ENCODE peak calls at places on chromosome 9, in four cellular contexts. One of them, this sample, is unnamed.

GRCh38 chr9:120236596-120236995 is 343.4 kb downstream of the CDK5RAP2 start:
- DNase-seq in breast epithelium: no peak
- DNase-seq in spleen: no peak
- DNase-seq in effector memory CD4-positive, alpha-beta T cell: no peak
- DNase-seq in this sample: no peak

GRCh38 chr9:24479696-24480095 is 66.0 kb downstream of the IZUMO3 start:
- DNase-seq in breast epithelium: no peak
- DNase-seq in spleen: no peak
- DNase-seq in effector memory CD4-positive, alpha-beta T cell: no peak
- DNase-seq in this sample: no peak

GRCh38 chr9:92654481-92655301 is 15.2 kb downstream of the IPPK start:
- DNase-seq in breast epithelium: peak
- DNase-seq in spleen: peak
- DNase-seq in effector memory CD4-positive, alpha-beta T cell: no peak
- DNase-seq in this sample: no peak

GRCh38 chr9:96071245-96072124 is 196.0 kb downstream of the ERCC6L2 start:
- DNase-seq in breast epithelium: no peak
- DNase-seq in spleen: no peak
- DNase-seq in effector memory CD4-positive, alpha-beta T cell: no peak
- DNase-seq in this sample: no peak

GRCh38 chr9:36332006-36332405 is 68.1 kb downstream of the RNF38 start:
- DNase-seq in breast epithelium: no peak
- DNase-seq in spleen: no peak
- DNase-seq in effector memory CD4-positive, alpha-beta T cell: no peak
- DNase-seq in this sample: no peak

GRCh38 chr9:21027295-21027694 is 4.1 kb downstream of the HACD4 start:
- DNase-seq in breast epithelium: no peak
- DNase-seq in spleen: no peak
- DNase-seq in effector memory CD4-positive, alpha-beta T cell: no peak
- DNase-seq in this sample: no peak

GRCh38 chr9:112069318-112070169 is 105.6 kb downstream of the SUSD1 start:
- DNase-seq in breast epithelium: no peak
- DNase-seq in spleen: no peak
- DNase-seq in effector memory CD4-positive, alpha-beta T cell: no peak
- DNase-seq in this sample: no peak

GRCh38 chr9:122370869-122371467 is at the start of gene PTGS1:
- DNase-seq in breast epithelium: no peak
- DNase-seq in spleen: peak
- DNase-seq in effector memory CD4-positive, alpha-beta T cell: no peak
- DNase-seq in this sample: no peak

GRCh38 chr9:87336914-87337333 is 160.7 kb upstream of the DAPK1 start:
- DNase-seq in breast epithelium: no peak
- DNase-seq in spleen: no peak
- DNase-seq in effector memory CD4-positive, alpha-beta T cell: no peak
- DNase-seq in this sample: no peak

GRCh38 chr9:90307177-90307833 is 335.3 kb downstream of the DIRAS2 start:
- DNase-seq in breast epithelium: no peak
- DNase-seq in spleen: no peak
- DNase-seq in effector memory CD4-positive, alpha-beta T cell: no peak
- DNase-seq in this sample: no peak

GRCh38 chr9:68794898-68795297 is 89.9 kb downstream of the PIP5K1B start:
- DNase-seq in breast epithelium: no peak
- DNase-seq in spleen: no peak
- DNase-seq in effector memory CD4-positive, alpha-beta T cell: no peak
- DNase-seq in this sample: no peak

GRCh38 chr9:98462310-98462709 is 206.9 kb upstream of the TBC1D2 start:
- DNase-seq in breast epithelium: no peak
- DNase-seq in spleen: no peak
- DNase-seq in effector memory CD4-positive, alpha-beta T cell: no peak
- DNase-seq in this sample: no peak

GRCh38 chr9:6671416-6671815 is 25.9 kb upstream of the GLDC start:
- DNase-seq in breast epithelium: no peak
- DNase-seq in spleen: no peak
- DNase-seq in effector memory CD4-positive, alpha-beta T cell: no peak
- DNase-seq in this sample: no peak

GRCh38 chr9:124629600-124629999 is 122.4 kb upstream of the NR5A1 start:
- DNase-seq in breast epithelium: no peak
- DNase-seq in spleen: no peak
- DNase-seq in effector memory CD4-positive, alpha-beta T cell: no peak
- DNase-seq in this sample: no peak

GRCh38 chr9:123081824-123082223 is 48.4 kb downstream of the GPR21 start:
- DNase-seq in breast epithelium: no peak
- DNase-seq in spleen: no peak
- DNase-seq in effector memory CD4-positive, alpha-beta T cell: no peak
- DNase-seq in this sample: no peak

GRCh38 chr9:114657705-114658104 is at the start of gene TEX53:
- DNase-seq in breast epithelium: no peak
- DNase-seq in spleen: no peak
- DNase-seq in effector memory CD4-positive, alpha-beta T cell: no peak
- DNase-seq in this sample: no peak

GRCh38 chr9:114373960-114374730 is 13.6 kb downstream of the AKNA start:
- DNase-seq in breast epithelium: no peak
- DNase-seq in spleen: peak
- DNase-seq in effector memory CD4-positive, alpha-beta T cell: no peak
- DNase-seq in this sample: no peak

GRCh38 chr9:32524558-32525461 is 1.2 kb downstream of the RIGI start:
- DNase-seq in breast epithelium: no peak
- DNase-seq in spleen: peak
- DNase-seq in effector memory CD4-positive, alpha-beta T cell: no peak
- DNase-seq in this sample: no peak

GRCh38 chr9:106874031-106874430 is 11.1 kb downstream of the ZNF462 start:
- DNase-seq in breast epithelium: no peak
- DNase-seq in spleen: no peak
- DNase-seq in effector memory CD4-positive, alpha-beta T cell: no peak
- DNase-seq in this sample: no peak

GRCh38 chr9:3894764-3895163 is 369.0 kb upstream of the RFX3 start:
- DNase-seq in breast epithelium: no peak
- DNase-seq in spleen: no peak
- DNase-seq in effector memory CD4-positive, alpha-beta T cell: no peak
- DNase-seq in this sample: no peak

GRCh38 chr9:23447166-23447565 is 378.9 kb downstream of the ELAVL2 start:
- DNase-seq in breast epithelium: no peak
- DNase-seq in spleen: no peak
- DNase-seq in effector memory CD4-positive, alpha-beta T cell: no peak
- DNase-seq in this sample: no peak

GRCh38 chr9:125912667-125913066 is 165.5 kb downstream of the PBX3 start:
- DNase-seq in breast epithelium: no peak
- DNase-seq in spleen: no peak
- DNase-seq in effector memory CD4-positive, alpha-beta T cell: no peak
- DNase-seq in this sample: no peak

GRCh38 chr9:86741311-86742215 is 205.7 kb downstream of the GAS1 start:
- DNase-seq in breast epithelium: no peak
- DNase-seq in spleen: no peak
- DNase-seq in effector memory CD4-positive, alpha-beta T cell: no peak
- DNase-seq in this sample: no peak

GRCh38 chr9:101718176-101718575 is 20.3 kb downstream of the GRIN3A start:
- DNase-seq in breast epithelium: no peak
- DNase-seq in spleen: no peak
- DNase-seq in effector memory CD4-positive, alpha-beta T cell: no peak
- DNase-seq in this sample: no peak

GRCh38 chr9:70012569-70012968 is 31.1 kb upstream of the MAMDC2 start:
- DNase-seq in breast epithelium: no peak
- DNase-seq in spleen: no peak
- DNase-seq in effector memory CD4-positive, alpha-beta T cell: no peak
- DNase-seq in this sample: no peak

GRCh38 chr9:16337322-16338029 is 533.0 kb downstream of the BNC2 start:
- DNase-seq in breast epithelium: no peak
- DNase-seq in spleen: no peak
- DNase-seq in effector memory CD4-positive, alpha-beta T cell: no peak
- DNase-seq in this sample: no peak

GRCh38 chr9:70060883-70061507 is 17.3 kb downstream of the MAMDC2 start:
- DNase-seq in breast epithelium: no peak
- DNase-seq in spleen: no peak
- DNase-seq in effector memory CD4-positive, alpha-beta T cell: no peak
- DNase-seq in this sample: no peak

GRCh38 chr9:89444212-89444611 is 53.7 kb downstream of the SEMA4D start:
- DNase-seq in breast epithelium: no peak
- DNase-seq in spleen: peak
- DNase-seq in effector memory CD4-positive, alpha-beta T cell: peak
- DNase-seq in this sample: no peak

GRCh38 chr9:2018162-2018643 is 3.1 kb downstream of the SMARCA2 start:
- DNase-seq in breast epithelium: no peak
- DNase-seq in spleen: no peak
- DNase-seq in effector memory CD4-positive, alpha-beta T cell: no peak
- DNase-seq in this sample: no peak

GRCh38 chr9:127754099-127754760 is 19.1 kb upstream of the TOR2A start:
- DNase-seq in breast epithelium: no peak
- DNase-seq in spleen: no peak
- DNase-seq in effector memory CD4-positive, alpha-beta T cell: no peak
- DNase-seq in this sample: no peak

GRCh38 chr9:35680331-35681105 is 6.8 kb downstream of the CA9 start:
- DNase-seq in breast epithelium: no peak
- DNase-seq in spleen: peak
- DNase-seq in effector memory CD4-positive, alpha-beta T cell: no peak
- DNase-seq in this sample: no peak

GRCh38 chr9:121778252-121779225 is 127.1 kb downstream of the DAB2IP start:
- DNase-seq in breast epithelium: no peak
- DNase-seq in spleen: no peak
- DNase-seq in effector memory CD4-positive, alpha-beta T cell: no peak
- DNase-seq in this sample: no peak

GRCh38 chr9:124551472-124552339 is 44.5 kb upstream of the NR5A1 start:
- DNase-seq in breast epithelium: no peak
- DNase-seq in spleen: no peak
- DNase-seq in effector memory CD4-positive, alpha-beta T cell: no peak
- DNase-seq in this sample: peak

GRCh38 chr9:89463986-89464901 is 33.7 kb downstream of the SEMA4D start:
- DNase-seq in breast epithelium: no peak
- DNase-seq in spleen: peak
- DNase-seq in effector memory CD4-positive, alpha-beta T cell: peak
- DNase-seq in this sample: no peak

GRCh38 chr9:13457795-13458194 is 178.3 kb upstream of the MPDZ start:
- DNase-seq in breast epithelium: no peak
- DNase-seq in spleen: no peak
- DNase-seq in effector memory CD4-positive, alpha-beta T cell: no peak
- DNase-seq in this sample: no peak
- H3K27ac ChIP-seq in breast epithelium: no peak
- H3K27ac ChIP-seq in spleen: no peak
- H3K27ac ChIP-seq in effector memory CD4-positive, alpha-beta T cell: no peak
- H3K27ac ChIP-seq in this sample: no peak

GRCh38 chr9:137639303-137640051 is 20.7 kb downstream of the EHMT1 start:
- DNase-seq in breast epithelium: no peak
- DNase-seq in spleen: no peak
- DNase-seq in effector memory CD4-positive, alpha-beta T cell: no peak
- DNase-seq in this sample: no peak

GRCh38 chr9:137642892-137643291 is 24.1 kb downstream of the EHMT1 start:
- DNase-seq in breast epithelium: no peak
- DNase-seq in spleen: peak
- DNase-seq in effector memory CD4-positive, alpha-beta T cell: no peak
- DNase-seq in this sample: no peak

GRCh38 chr9:137642118-137642601 is 23.4 kb downstream of the EHMT1 start:
- DNase-seq in breast epithelium: no peak
- DNase-seq in spleen: peak
- DNase-seq in effector memory CD4-positive, alpha-beta T cell: no peak
- DNase-seq in this sample: no peak

GRCh38 chr9:137640862-137641261 is 22.1 kb downstream of the EHMT1 start:
- DNase-seq in breast epithelium: no peak
- DNase-seq in spleen: no peak
- DNase-seq in effector memory CD4-positive, alpha-beta T cell: no peak
- DNase-seq in this sample: no peak

GRCh38 chr9:137638680-137639079 is 19.9 kb downstream of the EHMT1 start:
- DNase-seq in breast epithelium: no peak
- DNase-seq in spleen: peak
- DNase-seq in effector memory CD4-positive, alpha-beta T cell: no peak
- DNase-seq in this sample: no peak
- H3K27ac ChIP-seq in breast epithelium: no peak
- H3K27ac ChIP-seq in spleen: peak
- H3K27ac ChIP-seq in effector memory CD4-positive, alpha-beta T cell: no peak
- H3K27ac ChIP-seq in this sample: no peak

DNA sequence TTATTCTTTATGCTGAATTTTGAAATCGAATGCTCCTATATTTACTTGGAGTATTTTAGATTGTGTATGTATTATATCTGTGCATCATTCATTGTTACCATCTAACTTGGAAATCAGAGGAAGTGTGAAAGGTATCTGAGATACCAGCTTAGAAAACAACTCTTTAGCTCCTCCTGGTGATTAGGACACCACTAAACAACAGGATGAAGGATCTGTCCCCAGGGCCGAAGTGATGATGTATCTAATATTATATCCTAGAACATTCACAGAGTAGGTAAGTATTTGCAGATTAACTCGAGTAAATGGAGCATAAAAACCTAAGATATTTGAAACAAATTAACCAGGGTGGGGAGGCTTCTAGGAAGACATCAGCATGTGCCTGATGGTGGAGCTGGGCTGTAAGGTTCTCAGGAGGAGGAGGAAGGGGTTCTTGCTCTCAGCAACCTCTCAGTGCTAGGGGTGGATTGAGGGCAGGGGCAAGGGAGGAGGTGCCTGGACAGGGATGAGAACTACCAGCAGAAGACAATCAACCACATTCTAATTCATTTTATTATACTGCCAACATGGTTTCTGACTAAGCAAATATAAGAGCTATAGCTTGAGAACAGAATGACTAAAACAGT is 2.6 kb upstream of the NFIL3 start:
- DNase-seq in breast epithelium: no peak
- DNase-seq in spleen: no peak
- DNase-seq in effector memory CD4-positive, alpha-beta T cell: no peak
- DNase-seq in this sample: no peak
- H3K27ac ChIP-seq in breast epithelium: no peak
- H3K27ac ChIP-seq in spleen: peak
- H3K27ac ChIP-seq in effector memory CD4-positive, alpha-beta T cell: no peak
- H3K27ac ChIP-seq in this sample: no peak

GRCh38 chr9:72444436-72444835 is 77.0 kb upstream of the TMC1 start:
- DNase-seq in breast epithelium: no peak
- DNase-seq in spleen: no peak
- DNase-seq in effector memory CD4-positive, alpha-beta T cell: no peak
- DNase-seq in this sample: no peak
- H3K27ac ChIP-seq in breast epithelium: no peak
- H3K27ac ChIP-seq in spleen: peak
- H3K27ac ChIP-seq in effector memory CD4-positive, alpha-beta T cell: peak
- H3K27ac ChIP-seq in this sample: no peak

GRCh38 chr9:94826644-94827410 is 100.3 kb downstream of the AOPEP start:
- DNase-seq in breast epithelium: no peak
- DNase-seq in spleen: no peak
- DNase-seq in effector memory CD4-positive, alpha-beta T cell: no peak
- DNase-seq in this sample: no peak

GRCh38 chr9:94826044-94826443 is 99.5 kb downstream of the AOPEP start:
- DNase-seq in breast epithelium: no peak
- DNase-seq in spleen: no peak
- DNase-seq in effector memory CD4-positive, alpha-beta T cell: no peak
- DNase-seq in this sample: no peak

GRCh38 chr9:94824401-94824800 is 97.9 kb downstream of the AOPEP start:
- DNase-seq in breast epithelium: no peak
- DNase-seq in spleen: no peak
- DNase-seq in effector memory CD4-positive, alpha-beta T cell: no peak
- DNase-seq in this sample: no peak

GRCh38 chr9:94824913-94825619 is 98.6 kb downstream of the AOPEP start:
- DNase-seq in breast epithelium: no peak
- DNase-seq in spleen: no peak
- DNase-seq in effector memory CD4-positive, alpha-beta T cell: no peak
- DNase-seq in this sample: no peak

GRCh38 chr9:94825620-94825958 is 99.1 kb downstream of the AOPEP start:
- DNase-seq in breast epithelium: no peak
- DNase-seq in spleen: no peak
- DNase-seq in effector memory CD4-positive, alpha-beta T cell: no peak
- DNase-seq in this sample: no peak
- H3K27ac ChIP-seq in breast epithelium: no peak
- H3K27ac ChIP-seq in spleen: no peak
- H3K27ac ChIP-seq in effector memory CD4-positive, alpha-beta T cell: no peak
- H3K27ac ChIP-seq in this sample: peak